ENCODE peak calls at places on chromosomes 13 and 19, in six cellular contexts. V is GM23248; S is bronchial epithelial cell; F is stimulated activated CD8-positive, alpha-beta memory T cell treated with anti-CD3 and anti-CD28 coated beads, Interleukin-12 subunit alpha, Interleukin-12 subunit beta, amount 100 ng/mL, for 1 hour; W is ELF-1; J is transverse colon. U is an unnamed sample.

GRCh38 chr19:54172764-54173699 is at the start of gene TMC4:
- DNase-seq in V (peak; percentile 33), F (no peak), W (peak; percentile 84), S (peak; percentile 80), J (peak; percentile 85), U (peak; percentile 88)

GRCh38 chr13:112203614-112204013 is 136.7 kb downstream of the SOX1 start:
- DNase-seq in W (no peak), V (no peak), F (no peak), J (no peak), S (no peak), U (no peak)

GRCh38 chr19:36213793-36214387 is 575 bp downstream of the ZNF565 start:
- DNase-seq in V (peak; percentile 64), F (no peak), W (no peak), J (no peak), S (no peak), U (no peak)

GRCh38 chr13:109840893-109841287 is 54.5 kb upstream of the IRS2 start:
- DNase-seq in F (no peak), J (no peak), V (no peak), S (no peak), W (no peak), U (no peak)

GRCh38 chr19:18477974-18478373 is 40.0 kb upstream of the ISYNA1 start:
- DNase-seq in J (no peak), F (no peak), S (no peak), W (no peak), V (no peak), U (no peak)

GRCh38 chr19:48724796-48725753 is 5.5 kb upstream of the MAMSTR start:
- DNase-seq in V (peak; percentile 87), S (peak; percentile 91), J (peak; percentile 39), W (peak; percentile 62), F (no peak), U (no peak)

GRCh38 chr19:37329686-37330085 is 41.2 kb upstream of the ZNF527 start:
- DNase-seq in F (no peak), W (peak; percentile 47), J (no peak), S (no peak), V (peak; percentile 16), U (no peak)

GRCh38 chr19:38035515-38036495 is 128.8 kb downstream of the SIPA1L3 start:
- DNase-seq in W (no peak), F (no peak), J (no peak), V (peak; percentile 73), S (no peak), U (no peak)

GRCh38 chr13:71240906-71241305 is 626.1 kb downstream of the DACH1 start:
- DNase-seq in W (no peak), F (no peak), S (peak; percentile 24), V (no peak), J (no peak), U (no peak)

GRCh38 chr13:48645845-48646244 is 7.9 kb upstream of the CYSLTR2 start:
- DNase-seq in W (no peak), S (no peak), V (no peak), J (no peak), F (no peak), U (no peak)

GRCh38 chr13:101757446-101758039 is 305.1 kb downstream of the ITGBL1 start:
- DNase-seq in S (peak; percentile 65), J (no peak), F (no peak), W (no peak), V (peak; percentile 64), U (no peak)

GRCh38 chr13:48496796-48497195 is 36.1 kb downstream of the RCBTB2 start:
- DNase-seq in S (no peak), J (no peak), F (no peak), V (no peak), W (no peak), U (no peak)

GRCh38 chr13:97496511-97496910 is 62.5 kb downstream of the RAP2A start:
- DNase-seq in F (no peak), W (peak; percentile 12), J (no peak), S (no peak), V (no peak), U (no peak)

GRCh38 chr13:19182536-19182935 is 912 bp upstream of the TUBA3C start:
- DNase-seq in J (no peak), S (no peak), W (no peak), V (no peak), F (no peak), U (peak; percentile 11)

GRCh38 chr19:42290523-42291436 is 11.2 kb upstream of the PRR19 start:
- DNase-seq in V (peak; percentile 35), S (no peak), J (no peak), W (peak; percentile 44), F (peak; percentile 42), U (no peak)

GRCh38 chr19:10514211-10515145 is 2.8 kb downstream of the S1PR5 start:
- DNase-seq in S (no peak), V (peak; percentile 27), W (peak; percentile 64), F (no peak), J (no peak), U (no peak)

GRCh38 chr19:18046066-18046718 is 38.2 kb downstream of the ARRDC2 start:
- DNase-seq in J (peak; percentile 15), W (no peak), S (peak; percentile 49), V (peak; percentile 91), F (no peak), U (peak; percentile 47)

GRCh38 chr13:23772717-23773116 is 116.5 kb downstream of the MIPEP start:
- DNase-seq in F (no peak), V (no peak), S (no peak), J (no peak), W (no peak), U (no peak)

GRCh38 chr19:13872695-13873389 is 4.1 kb upstream of the NANOS3 start:
- DNase-seq in V (no peak), S (no peak), F (no peak), J (no peak), W (no peak), U (no peak)

GRCh38 chr19:29798783-29799182 is 13.0 kb upstream of the CCNE1 start:
- DNase-seq in S (peak; percentile 42), V (peak; percentile 85), F (no peak), J (no peak), W (no peak), U (no peak)

GRCh38 chr19:6034512-6034911 is 56.6 kb upstream of the RANBP3 start:
- DNase-seq in V (no peak), S (no peak), F (no peak), J (no peak), W (no peak), U (no peak)

GRCh38 chr13:114140131-114140908 is 7.9 kb upstream of the RASA3 start:
- DNase-seq in S (no peak), W (no peak), V (no peak), F (no peak), J (peak; percentile 50), U (no peak)

GRCh38 chr13:22001336-22001735 is 330.5 kb downstream of the FGF9 start:
- DNase-seq in J (no peak), V (no peak), W (no peak), F (no peak), S (no peak), U (no peak)

GRCh38 chr19:15250635-15250993 is 18.4 kb upstream of the EPHX3 start:
- DNase-seq in F (no peak), V (no peak), J (no peak), W (no peak), S (no peak), U (no peak)

GRCh38 chr19:53140351-53140750 is 7.6 kb upstream of the ZNF415 start:
- DNase-seq in S (no peak), W (no peak), F (no peak), J (no peak), V (no peak), U (no peak)

GRCh38 chr13:51916962-51917361 is 55.2 kb downstream of the CCDC70 start:
- DNase-seq in J (no peak), V (no peak), F (no peak), W (no peak), S (no peak), U (no peak)

GRCh38 chr13:104577029-104577820 is 1511.0 kb upstream of the SLC10A2 start:
- DNase-seq in F (no peak), J (no peak), S (no peak), V (no peak), W (no peak), U (no peak)

GRCh38 chr13:46181799-46182490 is at the start of gene LCP1:
- DNase-seq in V (no peak), S (no peak), W (peak; percentile 5), F (peak; percentile 69), J (peak; percentile 44), U (peak; percentile 34)

GRCh38 chr19:1752009-1752756 is 1.1 kb upstream of the ONECUT3 start:
- DNase-seq in F (no peak), V (no peak), W (no peak), J (no peak), S (no peak), U (no peak)

GRCh38 chr19:13150919-13151604 is 851 bp downstream of the IER2 start:
- DNase-seq in J (no peak), W (peak; percentile 31), V (peak; percentile 41), F (no peak), S (no peak), U (no peak)

GRCh38 chr19:54164369-54165068 is 5.0 kb upstream of the LENG1 start:
- DNase-seq in F (peak; percentile 34), J (peak; percentile 95), V (peak; percentile 50), W (peak; percentile 94), S (peak; percentile 15), U (peak; percentile 88)

GRCh38 chr19:3148503-3148902 is 12.7 kb downstream of the GNA15 start:
- DNase-seq in J (no peak), S (no peak), F (no peak), W (no peak), V (no peak), U (no peak)

U was measured in stomach.